ENCODE peak calls at places on chromosomes 11 and 22, in ten cellular contexts. F, V, Y, S, N, U, H, J, L and Z are unnamed samples.

GRCh38 chr11:34869425-34869824 is 46.8 kb downstream of the APIP start:
- DNase-seq in L (no peak), H (no peak), F (no peak), Y (no peak), U (no peak), V (no peak), S (no peak), J (no peak), N (no peak), Z (no peak)

GRCh38 chr11:40291304-40292100 is 1168.0 kb downstream of the LRRC4C start:
- DNase-seq in S (no peak), N (no peak), J (no peak), F (no peak), U (no peak), Y (no peak), V (no peak), H (no peak), L (no peak), Z (no peak)

GRCh38 chr22:46012881-46013281 is 35.9 kb upstream of the WNT7B start:
- DNase-seq in V (no peak), U (no peak), N (no peak), H (no peak), L (no peak), S (no peak), Y (peak; percentile 71), F (no peak), J (no peak), Z (no peak)

GRCh38 chr22:35560824-35561223 is 20.2 kb downstream of the RASD2 start:
- DNase-seq in L (no peak), J (no peak), H (no peak), U (no peak), Y (no peak), N (no peak), F (no peak), V (no peak), S (no peak), Z (no peak)

GRCh38 chr11:129023968-129024676 is 81.5 kb upstream of the TP53AIP1 start:
- DNase-seq in Y (no peak), S (no peak), V (no peak), U (no peak), L (peak; percentile 82), H (no peak), F (peak; percentile 75), J (peak; percentile 38), N (no peak), Z (no peak)

GRCh38 chr22:17104336-17104935 is 16.7 kb downstream of the TMEM121B start:
- DNase-seq in N (no peak), U (no peak), V (no peak), L (no peak), F (no peak), J (no peak), H (no peak), Y (no peak), S (no peak), Z (no peak)

GRCh38 chr11:54927704-54928103 is 221.1 kb downstream of the OR4A5 start:
- DNase-seq in S (no peak), H (no peak), N (no peak), J (no peak), Y (no peak), F (no peak), L (no peak), U (no peak), V (no peak), Z (no peak)

GRCh38 chr22:39643311-39644083 is 72.9 kb downstream of the CACNA1I start:
- DNase-seq in V (no peak), U (no peak), H (no peak), N (no peak), Y (no peak), L (no peak), J (peak; percentile 21), F (no peak), S (no peak), Z (no peak)

GRCh38 chr11:84019576-84020194 is 733.5 kb upstream of the CCDC90B start:
- DNase-seq in L (no peak), S (no peak), N (no peak), H (no peak), V (no peak), F (no peak), Y (no peak), J (peak; percentile 74), U (no peak), Z (no peak)

GRCh38 chr22:35835267-35835997 is 117.8 kb downstream of the APOL5 start:
- DNase-seq in N (no peak), J (no peak), V (no peak), Y (no peak), U (no peak), S (no peak), H (no peak), F (no peak), L (peak; percentile 18), Z (no peak)

GRCh38 chr11:15618583-15619032 is 503.9 kb downstream of the INSC start:
- DNase-seq in V (no peak), F (no peak), Y (no peak), S (no peak), U (no peak), L (no peak), H (no peak), J (no peak), N (no peak), Z (no peak)

GRCh38 chr22:33529424-33530113 is 390.7 kb downstream of the LARGE1 start:
- DNase-seq in Y (no peak), F (no peak), L (no peak), U (no peak), J (peak; percentile 23), H (no peak), S (no peak), V (no peak), N (no peak), Z (no peak)

GRCh38 chr11:14793546-14793945 is 98.5 kb downstream of the CYP2R1 start:
- DNase-seq in H (no peak), F (no peak), J (no peak), U (no peak), L (no peak), Y (no peak), S (no peak), N (no peak), V (no peak), Z (no peak)

GRCh38 chr11:76579047-76579751 is 91.3 kb downstream of the LRRC32 start:
- DNase-seq in F (no peak), H (no peak), U (peak; percentile 87), J (peak; percentile 51), V (no peak), L (no peak), N (no peak), S (no peak), Y (no peak), Z (peak; percentile 37)

GRCh38 chr22:24588370-24588755 is 4.5 kb downstream of the LRRC75B start:
- DNase-seq in L (no peak), H (no peak), S (no peak), F (no peak), J (peak; percentile 39), Y (peak; percentile 89), N (no peak), U (no peak), V (no peak), Z (no peak)

GRCh38 chr11:9726313-9727022 is 62.6 kb downstream of the SWAP70 start:
- DNase-seq in V (no peak), H (no peak), N (no peak), F (peak; percentile 33), J (peak; percentile 86), L (peak; percentile 23), U (peak; percentile 57), S (no peak), Y (no peak), Z (no peak)

GRCh38 chr22:46770726-46771125 is 8.3 kb downstream of the TBC1D22A start:
- DNase-seq in S (no peak), F (no peak), H (peak; percentile 57), J (no peak), U (no peak), Y (no peak), V (no peak), L (no peak), N (peak; percentile 69), Z (no peak)

GRCh38 chr11:123977731-123978347 is at the start of gene OR10S1:
- DNase-seq in V (no peak), H (no peak), N (no peak), F (no peak), U (no peak), L (peak; percentile 48), S (no peak), J (no peak), Y (no peak), Z (no peak)